ENCODE peak calls at places on chromosome 2, in five cellular contexts. E, N, X, C and Y are unnamed samples.
A peak's percentile ranks its signal among the peaks of the same experiment; 100 is the strongest.

GRCh38 chr2:11598228-11598731 is 64.4 kb downstream of the GREB1 start:
- DNase-seq in E (no peak), N (no peak), X (peak; percentile 20), C (no peak), Y (no peak)

GRCh38 chr2:207416936-207417718 is 112.6 kb upstream of the CREB1 start:
- DNase-seq in E (no peak), N (no peak), X (peak; percentile 69), C (no peak), Y (peak; percentile 12)

GRCh38 chr2:120434909-120435308 is 89.0 kb downstream of the INHBB start:
- DNase-seq in E (no peak), N (peak; percentile 33), X (no peak), C (no peak), Y (no peak)

GRCh38 chr2:219250044-219250781 is 2.8 kb upstream of the TUBA4B start:
- DNase-seq in E (no peak), N (no peak), X (no peak), C (no peak), Y (no peak)

GRCh38 chr2:21372654-21373053 is 248.9 kb downstream of the TDRD15 start:
- DNase-seq in E (peak; percentile 28), N (no peak), X (peak; percentile 58), C (no peak), Y (peak; percentile 15)

GRCh38 chr2:236576053-236576452 is 6.4 kb downstream of the ACKR3 start:
- DNase-seq in E (no peak), N (no peak), X (no peak), C (no peak), Y (no peak)

GRCh38 chr2:37211939-37212338 is 15.6 kb downstream of the CEBPZOS start:
- DNase-seq in E (no peak), N (no peak), X (no peak), C (no peak), Y (no peak)

GRCh38 chr2:241391892-241392665 is 36.0 kb downstream of the FARP2 start:
- DNase-seq in E (peak; percentile 46), N (no peak), X (peak; percentile 20), C (peak; percentile 6), Y (peak; percentile 14)

GRCh38 chr2:237154894-237155851 is 69.5 kb downstream of the COPS8 start:
- DNase-seq in E (no peak), N (peak; percentile 75), X (no peak), C (no peak), Y (no peak)